ENCODE peak calls at places on chromosomes 12 and 14, in seven cellular contexts. P is stimulated activated CD4-positive, alpha-beta T cell treated with anti-CD3 and anti-CD28 coated beads, Interleukin-1b, Interleukin-23, amount 100 ng/mL, for 1 hour; G is nephron progenitor cell; Y is left cardiac atrium; B is cerebellum; O is RPMI8226; L is hepatic stellate cell. D is an unnamed sample.

GRCh38 chr12:40970320-40970907 is 217.7 kb upstream of the PDZRN4 start:
- DNase-seq in P (no peak), G (no peak), B (no peak), L (no peak), Y (no peak), O (peak), D (no peak)

GRCh38 chr12:5276327-5276880 is 155.5 kb upstream of the NTF3 start:
- DNase-seq in Y (no peak), B (no peak), L (no peak), O (no peak), G (no peak), P (no peak), D (no peak)

GRCh38 chr12:7113389-7113871 is 4.4 kb upstream of the C1RL start:
- DNase-seq in O (peak), L (peak), B (peak), Y (no peak), P (no peak), G (peak), D (peak)

GRCh38 chr12:57467915-57468314 is 8.3 kb downstream of the GLI1 start:
- DNase-seq in B (no peak), G (no peak), P (no peak), O (no peak), Y (no peak), L (no peak), D (no peak)

GRCh38 chr14:25231006-25231405 is 181.1 kb upstream of the STXBP6 start:
- DNase-seq in B (no peak), P (no peak), G (no peak), O (no peak), Y (no peak), L (no peak), D (no peak)

GRCh38 chr12:64801381-64801780 is 23.1 kb upstream of the TBC1D30 start:
- DNase-seq in L (no peak), Y (no peak), G (no peak), B (no peak), O (no peak), P (no peak), D (no peak)

GRCh38 chr12:27966870-27967269 is 5.7 kb downstream of the PTHLH start:
- DNase-seq in Y (no peak), L (peak), G (no peak), P (no peak), B (no peak), O (no peak), D (peak)

GRCh38 chr12:123671876-123672275 is 963 bp downstream of the TCTN2 start:
- DNase-seq in G (no peak), O (no peak), B (no peak), Y (no peak), L (no peak), P (no peak), D (peak)

GRCh38 chr12:1282670-1283361 is 291.8 kb downstream of the ERC1 start:
- DNase-seq in Y (no peak), L (no peak), P (no peak), B (peak), G (no peak), O (no peak), D (peak)

GRCh38 chr12:15863984-15864383 is 18.2 kb upstream of the STRAP start:
- DNase-seq in L (no peak), P (no peak), Y (no peak), B (no peak), O (peak), G (no peak), D (no peak)

GRCh38 chr12:100185361-100185894 is 15.2 kb upstream of the ACTR6 start:
- DNase-seq in P (no peak), L (no peak), B (no peak), O (no peak), G (no peak), Y (no peak), D (no peak)

GRCh38 chr12:27564612-27565213 is 40.7 kb downstream of the PPFIBP1 start:
- DNase-seq in L (no peak), O (no peak), G (no peak), Y (no peak), B (no peak), P (no peak), D (no peak)

GRCh38 chr12:112170376-112170775 is 45.0 kb downstream of the TRAFD1 start:
- DNase-seq in L (peak), O (no peak), B (no peak), Y (peak), P (no peak), G (peak), D (peak)

GRCh38 chr12:66823857-66824570 is 145.1 kb upstream of the GRIP1 start:
- DNase-seq in G (no peak), O (no peak), Y (no peak), P (no peak), B (no peak), L (no peak), D (peak)

GRCh38 chr14:93046696-93047050 is 69.1 kb downstream of the ITPK1 start:
- DNase-seq in O (no peak), Y (no peak), L (no peak), P (no peak), B (no peak), G (no peak), D (no peak)

GRCh38 chr12:111094157-111094772 is 173.9 kb upstream of the MYL2 start:
- DNase-seq in P (no peak), G (no peak), B (no peak), L (no peak), Y (no peak), O (no peak), D (no peak)

GRCh38 chr14:91330111-91330696 is 85.7 kb upstream of the GPR68 start:
- DNase-seq in P (no peak), O (no peak), Y (no peak), L (no peak), B (no peak), G (no peak), D (no peak)

GRCh38 chr12:27260746-27261145 is 16.7 kb downstream of the STK38L start:
- DNase-seq in G (no peak), P (no peak), O (no peak), L (no peak), B (no peak), Y (no peak), D (peak)

GRCh38 chr12:66371982-66372381 is 69.7 kb downstream of the HELB start:
- DNase-seq in G (no peak), L (no peak), B (no peak), Y (no peak), P (no peak), O (no peak), D (no peak)

GRCh38 chr12:96177013-96177412 is 17.2 kb upstream of the ELK3 start:
- DNase-seq in B (no peak), O (no peak), G (no peak), L (peak), Y (no peak), P (no peak), D (peak)

GRCh38 chr12:106452309-106452708 is 94.8 kb downstream of the POLR3B start:
- DNase-seq in P (no peak), Y (no peak), B (no peak), O (no peak), G (no peak), L (no peak), D (no peak)

GRCh38 chr12:122880668-122881067 is 15.3 kb downstream of the VPS37B start:
- DNase-seq in O (no peak), B (peak), Y (no peak), P (no peak), L (no peak), G (peak), D (peak)

GRCh38 chr12:123813349-123813748 is 51.2 kb downstream of the DNAH10 start:
- DNase-seq in G (no peak), P (no peak), L (no peak), O (no peak), Y (no peak), B (no peak), D (peak)

GRCh38 chr12:120970310-120970709 is 8.0 kb upstream of the HNF1A start:
- DNase-seq in Y (no peak), O (no peak), P (no peak), L (no peak), B (no peak), G (no peak), D (no peak)

D was measured in iris pigment epithelial cell.